ENCODE peak calls at places on chromosomes 7 and 10, in five cellular contexts. X is WTC11; V is naive thymus-derived CD8-positive, alpha-beta T cell; W is EH; D is BE2C. T is an unnamed sample.

GRCh38 chr7:108034586-108034985 is 31.6 kb upstream of the LAMB1 start:
- DNase-seq in D (no peak), X (no peak), V (no peak), W (no peak), T (no peak)

GRCh38 chr7:99196536-99197288 is 11.2 kb downstream of the KPNA7 start:
- DNase-seq in W (peak), X (no peak), D (no peak), V (no peak), T (no peak)

GRCh38 chr10:112953760-112954159 is 3.7 kb downstream of the TCF7L2 start:
- DNase-seq in V (no peak), X (no peak), D (no peak), W (peak), T (no peak)

GRCh38 chr10:34739915-34740314 is 75.2 kb downstream of the PARD3 start:
- DNase-seq in X (peak), W (peak), V (no peak), D (peak), T (peak)

GRCh38 chr7:156515911-156516790 is 124.4 kb upstream of the RNF32 start:
- DNase-seq in D (no peak), X (no peak), W (no peak), V (no peak), T (peak)

GRCh38 chr10:60732240-60733188 is 45.8 kb upstream of the CDK1 start:
- DNase-seq in V (peak), X (peak), W (no peak), D (no peak), T (peak)

GRCh38 chr7:39252916-39253315 is 275.2 kb downstream of the POU6F2 start:
- DNase-seq in W (peak), X (no peak), V (no peak), D (no peak), T (no peak)

GRCh38 chr10:95542330-95542729 is 18.8 kb downstream of the SORBS1 start:
- DNase-seq in D (no peak), W (no peak), V (no peak), X (no peak), T (peak)

GRCh38 chr10:115657161-115657850 is 564.1 kb downstream of the ATRNL1 start:
- DNase-seq in X (no peak), D (no peak), W (peak), V (no peak), T (no peak)

GRCh38 chr7:41383596-41383995 is 319.3 kb downstream of the INHBA start:
- DNase-seq in D (no peak), W (peak), X (no peak), V (no peak), T (no peak)

GRCh38 chr10:598415-599170 is 90.9 kb downstream of the DIP2C start:
- DNase-seq in V (no peak), D (no peak), X (no peak), W (peak), T (no peak)

GRCh38 chr7:131104611-131105293 is 222.9 kb upstream of the MKLN1 start:
- DNase-seq in X (no peak), V (no peak), D (no peak), W (no peak), T (no peak)

GRCh38 chr7:157019718-157020451 is 9.4 kb upstream of the MNX1 start:
- DNase-seq in V (no peak), W (no peak), D (no peak), X (no peak), T (no peak)